ENCODE peak calls at places on chromosomes 12 and 14, in ten cellular contexts. D, O, U, L, V, Z, F, S, H and G are unnamed samples.

GRCh38 chr14:51638071-51638944 is 13.4 kb upstream of the FRMD6 start:
- DNase-seq in D (no peak), O (no peak), U (peak), L (no peak), V (no peak), Z (peak), F (no peak), S (peak), H (no peak), G (no peak)

GRCh38 chr12:12665194-12665593 is 30.8 kb downstream of the GPR19 start:
- DNase-seq in D (no peak), O (no peak), U (peak), L (no peak), V (no peak), Z (no peak), F (no peak), S (no peak), H (no peak), G (no peak)

GRCh38 chr12:12022306-12022931 is 48.3 kb upstream of the BCL2L14 start:
- DNase-seq in D (no peak), O (no peak), U (no peak), L (peak), V (no peak), Z (no peak), F (no peak), S (no peak), H (no peak), G (no peak)

GRCh38 chr12:95102916-95103671 is 29.7 kb upstream of the NR2C1 start:
- DNase-seq in D (no peak), O (no peak), U (no peak), L (no peak), V (no peak), Z (no peak), F (no peak), S (no peak), H (peak), G (no peak)

GRCh38 chr12:117380083-117380482 is 18.7 kb upstream of the NOS1 start:
- DNase-seq in D (no peak), O (no peak), U (peak), L (no peak), V (no peak), Z (peak), F (no peak), S (no peak), H (no peak), G (no peak)

GRCh38 chr12:57868870-57869609 is 22.5 kb upstream of the CTDSP2 start:
- DNase-seq in D (peak), O (no peak), U (peak), L (peak), V (no peak), Z (no peak), F (no peak), S (peak), H (no peak), G (no peak)

GRCh38 chr12:52168019-52168717 is 23.6 kb downstream of the KRT80 start:
- DNase-seq in D (no peak), O (no peak), U (no peak), L (no peak), V (no peak), Z (no peak), F (no peak), S (no peak), H (no peak), G (no peak)

GRCh38 chr12:113135178-113136127 is at the start of gene RASAL1:
- DNase-seq in D (peak), O (peak), U (peak), L (no peak), V (peak), Z (peak), F (peak), S (no peak), H (peak), G (peak)

GRCh38 chr12:114221136-114221838 is 184.7 kb downstream of the TBX5 start:
- DNase-seq in D (no peak), O (no peak), U (no peak), L (peak), V (no peak), Z (no peak), F (no peak), S (no peak), H (no peak), G (no peak)

GRCh38 chr12:110199360-110200123 is 75.4 kb downstream of the IFT81 start:
- DNase-seq in D (no peak), O (no peak), U (peak), L (no peak), V (no peak), Z (no peak), F (no peak), S (no peak), H (no peak), G (no peak)

GRCh38 chr14:41532255-41532654 is 74.4 kb upstream of the LRFN5 start:
- DNase-seq in D (no peak), O (no peak), U (no peak), L (no peak), V (no peak), Z (no peak), F (no peak), S (no peak), H (no peak), G (no peak)

GRCh38 chr12:19639781-19640180 is 200.5 kb downstream of the AEBP2 start:
- DNase-seq in D (no peak), O (no peak), U (no peak), L (no peak), V (no peak), Z (no peak), F (no peak), S (no peak), H (no peak), G (no peak)

GRCh38 chr14:89017417-89017816 is 193.0 kb downstream of the TTC8 start:
- DNase-seq in D (no peak), O (no peak), U (no peak), L (no peak), V (no peak), Z (no peak), F (no peak), S (no peak), H (no peak), G (no peak)

GRCh38 chr14:21558703-21559063 is 21.2 kb downstream of the OR10G3 start:
- DNase-seq in D (no peak), O (no peak), U (peak), L (no peak), V (no peak), Z (no peak), F (no peak), S (no peak), H (no peak), G (no peak)

GRCh38 chr12:34304001-34304400 is 281.7 kb downstream of the ALG10 start:
- DNase-seq in D (no peak), O (no peak), U (no peak), L (no peak), V (no peak), Z (no peak), F (no peak), S (peak), H (no peak), G (no peak)

GRCh38 chr14:61296707-61297502 is 15.8 kb upstream of the TMEM30B start:
- DNase-seq in D (no peak), O (no peak), U (peak), L (no peak), V (no peak), Z (no peak), F (no peak), S (no peak), H (no peak), G (no peak)

GRCh38 chr12:88520436-88520820 is 59.8 kb downstream of the KITLG start:
- DNase-seq in D (no peak), O (no peak), U (no peak), L (no peak), V (no peak), Z (no peak), F (no peak), S (no peak), H (no peak), G (no peak)

GRCh38 chr12:85782711-85783110 is 53.5 kb downstream of the RASSF9 start:
- DNase-seq in D (no peak), O (no peak), U (no peak), L (no peak), V (no peak), Z (no peak), F (no peak), S (no peak), H (no peak), G (no peak)

GRCh38 chr14:94066089-94066676 is 14.8 kb downstream of the DDX24 start:
- DNase-seq in D (no peak), O (no peak), U (peak), L (no peak), V (no peak), Z (peak), F (no peak), S (no peak), H (no peak), G (no peak)

GRCh38 chr12:109418848-109419474 is 58.1 kb downstream of the KCTD10 start:
- DNase-seq in D (no peak), O (no peak), U (no peak), L (no peak), V (no peak), Z (no peak), F (no peak), S (no peak), H (no peak), G (no peak)

GRCh38 chr14:28954025-28954424 is 187.4 kb downstream of the FOXG1 start:
- DNase-seq in D (no peak), O (no peak), U (no peak), L (no peak), V (no peak), Z (no peak), F (no peak), S (no peak), H (no peak), G (no peak)

GRCh38 chr14:55580401-55581010 is 499 bp downstream of the KTN1 start:
- DNase-seq in D (peak), O (peak), U (peak), L (no peak), V (peak), Z (peak), F (peak), S (peak), H (peak), G (peak)

GRCh38 chr14:64935508-64935907 is 7.0 kb downstream of the GPX2 start:
- DNase-seq in D (no peak), O (no peak), U (no peak), L (no peak), V (no peak), Z (no peak), F (no peak), S (no peak), H (no peak), G (no peak)